ENCODE peak calls at places on chromosomes 3 and 15, in eight cellular contexts. O is left ventricle myocardium inferior, J is neural crest cell, X is H1, B is neural progenitor cell, Q is H9, L is cardiac fibroblast, S is heart left ventricle. I is an unnamed sample.

GRCh38 chr3:105686324-105686897 is 182.4 kb downstream of the CBLB start:
- DNase-seq in B (peak), L (peak), J (no peak), S (no peak), O (no peak), Q (no peak), X (no peak), I (peak)

GRCh38 chr3:195755391-195755790 is 34.6 kb downstream of the MUC20 start:
- DNase-seq in B (no peak), O (no peak), S (no peak), L (no peak), X (no peak), J (no peak), Q (no peak), I (no peak)

GRCh38 chr3:68172039-68172438 is 517.6 kb upstream of the SUCLG2 start:
- DNase-seq in L (no peak), J (no peak), S (no peak), O (no peak), X (no peak), B (no peak), Q (no peak), I (no peak)

GRCh38 chr3:16369247-16369646 is 104.2 kb downstream of the OXNAD1 start:
- DNase-seq in B (peak), X (no peak), O (no peak), S (no peak), Q (no peak), J (no peak), L (no peak), I (peak)

GRCh38 chr15:69719527-69719926 is 266.9 kb downstream of the RPLP1 start:
- DNase-seq in X (no peak), B (no peak), L (peak), S (no peak), J (no peak), O (no peak), Q (no peak), I (no peak)

GRCh38 chr3:128309026-128309425 is 155.7 kb downstream of the EEFSEC start:
- DNase-seq in S (peak), J (no peak), L (no peak), X (peak), O (peak), Q (peak), B (no peak), I (no peak)

GRCh38 chr3:195714380-195715011 is 6.3 kb upstream of the MUC20 start:
- DNase-seq in J (no peak), S (no peak), O (no peak), Q (no peak), X (no peak), L (no peak), B (no peak), I (peak)

GRCh38 chr3:56878046-56878445 is 76.3 kb upstream of the ARHGEF3 start:
- DNase-seq in Q (no peak), O (no peak), B (no peak), X (no peak), J (no peak), L (peak), S (peak), I (no peak)

GRCh38 chr15:38042707-38043445 is 108.4 kb downstream of the TMCO5A start:
- DNase-seq in L (no peak), B (no peak), S (peak), Q (no peak), O (no peak), J (no peak), X (no peak), I (no peak)

GRCh38 chr15:63156708-63157065 is 590 bp downstream of the RPS27L start:
- DNase-seq in X (no peak), S (peak), B (peak), J (peak), L (peak), Q (no peak), O (peak), I (peak)

GRCh38 chr3:156605686-156606605 is 51.0 kb upstream of the SSR3 start:
- DNase-seq in J (peak), X (peak), B (peak), S (peak), O (peak), L (peak), Q (peak), I (peak)

GRCh38 chr3:47781685-47782537 is at the start of gene SMARCC1:
- DNase-seq in B (peak), O (peak), J (peak), Q (peak), S (peak), L (peak), X (peak), I (peak)
- TF ChIP-seq CTCF in B (no peak), O (peak), J (peak), Q (no peak), S (no peak), L (no peak), X (peak), I (no peak)

GRCh38 chr15:28918141-28918983 is 32.6 kb downstream of the APBA2 start:
- DNase-seq in J (peak), L (peak), S (no peak), Q (peak), B (peak), X (peak), O (no peak), I (no peak)

GRCh38 chr15:28915935-28916334 is 30.2 kb downstream of the APBA2 start:
- DNase-seq in S (no peak), L (no peak), O (no peak), Q (no peak), J (no peak), X (no peak), B (no peak), I (no peak)

GRCh38 chr15:28919679-28920655 is 34.2 kb downstream of the APBA2 start:
- DNase-seq in B (no peak), Q (no peak), L (no peak), O (no peak), X (no peak), S (no peak), J (no peak), I (no peak)

GRCh38 chr15:28919201-28919627 is 33.4 kb downstream of the APBA2 start:
- DNase-seq in B (no peak), X (no peak), Q (peak), J (no peak), S (no peak), L (no peak), O (no peak), I (no peak)

GRCh38 chr15:28917791-28918140 is 32.0 kb downstream of the APBA2 start:
- DNase-seq in J (no peak), S (no peak), O (no peak), L (no peak), B (no peak), X (no peak), Q (no peak), I (no peak)
- TF ChIP-seq CTCF in J (no peak), S (no peak), O (no peak), L (no peak), B (no peak), X (no peak), Q (no peak), I (no peak)

GRCh38 chr3:66413151-66413751 is 87.6 kb downstream of the LRIG1 start:
- DNase-seq in Q (no peak), S (no peak), L (peak), J (no peak), X (no peak), B (no peak), O (no peak), I (peak)
- TF ChIP-seq CTCF in Q (no peak), S (no peak), L (no peak), J (no peak), X (no peak), B (no peak), O (no peak), I (peak)

GRCh38 chr3:173730391-173730790 is 332.8 kb downstream of the NLGN1 start:
- DNase-seq in Q (no peak), L (no peak), B (no peak), J (no peak), S (no peak), X (no peak), O (no peak), I (peak)

GRCh38 chr3:173732237-173732636 is 334.7 kb downstream of the NLGN1 start:
- DNase-seq in L (no peak), S (no peak), O (no peak), Q (no peak), J (peak), B (peak), X (no peak), I (peak)

GRCh38 chr3:173737167-173737808 is 339.7 kb downstream of the NLGN1 start:
- DNase-seq in X (no peak), Q (no peak), S (no peak), B (no peak), L (peak), J (no peak), O (no peak), I (no peak)

DNA sequence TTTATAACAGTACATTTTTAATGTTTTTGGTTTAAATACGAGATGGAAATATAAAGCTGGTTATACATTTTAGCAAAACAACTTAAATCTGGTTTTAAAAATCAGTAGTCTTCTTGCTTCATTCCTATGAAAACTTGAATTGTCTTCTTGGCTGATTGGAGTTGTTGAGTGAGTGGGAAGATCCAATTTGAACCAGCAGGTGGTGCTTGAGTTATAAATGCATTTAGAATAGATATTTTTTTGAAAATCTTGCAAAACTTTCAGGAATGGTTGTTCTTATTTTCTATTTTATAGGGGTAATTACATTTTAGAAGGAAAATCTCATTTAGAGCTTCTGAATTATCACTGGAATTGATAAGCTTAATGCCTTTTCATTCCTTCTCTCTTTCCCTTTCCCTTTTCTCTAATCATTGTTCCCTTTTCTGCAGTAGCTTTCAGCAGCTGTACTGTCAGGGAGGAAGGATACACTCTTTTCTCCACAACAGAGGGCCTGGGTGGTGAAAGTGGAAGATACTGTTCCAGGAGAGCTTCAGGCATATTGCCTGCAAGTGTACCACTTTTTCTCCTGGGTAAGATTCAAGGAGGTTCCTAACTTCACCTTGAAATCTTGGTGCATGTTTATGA is 335.6 kb downstream of the NLGN1 start:
- DNase-seq in Q (no peak), B (no peak), L (peak), S (no peak), J (no peak), X (no peak), O (no peak), I (peak)
- TF ChIP-seq CTCF in Q (peak), B (peak), L (peak), S (peak), J (peak), X (peak), O (peak), I (peak)

DNA sequence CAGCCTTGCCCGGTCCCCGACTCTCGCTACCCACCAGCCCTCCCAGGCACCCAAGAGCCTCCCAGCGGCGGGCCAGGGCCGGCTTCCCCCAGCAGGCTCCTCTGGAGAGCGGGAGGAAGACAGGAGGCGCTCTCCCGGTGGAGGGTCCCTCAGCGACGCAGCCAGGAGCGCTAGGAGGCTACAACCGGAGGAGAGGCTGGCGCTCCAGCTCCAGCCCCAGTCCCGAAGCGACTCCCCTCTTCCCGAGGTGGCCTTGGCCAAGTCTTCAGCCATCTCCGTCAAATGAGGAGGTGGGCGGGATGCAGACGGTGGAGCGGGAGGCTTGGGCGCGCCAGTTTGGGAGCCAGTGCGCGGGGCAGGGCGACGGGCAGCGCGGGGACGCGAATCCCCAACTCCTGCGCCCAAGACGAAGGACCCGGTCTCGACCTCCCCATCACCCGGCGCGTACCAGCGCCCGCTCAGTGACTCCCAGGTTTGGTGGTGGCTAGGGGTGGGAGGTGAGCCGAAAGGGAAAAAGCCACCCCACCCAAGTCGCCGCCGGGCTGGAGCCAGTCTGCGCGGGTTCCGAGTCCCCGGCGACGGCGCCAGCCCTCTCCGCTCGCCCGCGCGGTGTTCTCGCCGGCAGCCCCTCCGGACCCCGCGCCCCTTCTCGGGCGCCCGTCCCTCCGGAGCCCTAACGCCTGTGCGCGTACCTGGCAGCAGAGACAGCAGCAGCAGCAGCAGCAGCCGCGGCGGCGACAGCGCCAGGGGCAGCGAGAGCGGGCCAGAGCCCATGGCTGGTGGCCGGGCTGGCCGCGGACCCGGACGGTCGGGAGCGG is 566 bp downstream of the CHRNA3 start:
- DNase-seq in S (no peak), X (peak), O (no peak), J (peak), B (peak), Q (peak), L (peak), I (no peak)
- TF ChIP-seq CTCF in S (no peak), X (peak), O (no peak), J (peak), B (peak), Q (peak), L (peak), I (peak)

GRCh38 chr3:45688194-45688881 is 858 bp upstream of the SACM1L start:
- DNase-seq in L (no peak), Q (peak), B (peak), S (no peak), X (peak), J (peak), O (no peak), I (no peak)
- TF ChIP-seq CTCF in L (no peak), Q (peak), B (no peak), S (no peak), X (no peak), J (no peak), O (no peak), I (peak)

I was measured in AG10803.